ENCODE peak calls at places on chromosome X, in seven cellular contexts. U is IMR-90, X is H9, T is mesenchymal stem cell, V is mesendoderm, P is trophoblast cell, K is H1. W is an unnamed sample.

GRCh38 chrX:96820935-96821334 is 62.8 kb upstream of the RPA4 start:
- DNase-seq in X (no peak), T (no peak), V (no peak), U (no peak), P (no peak), K (no peak), W (no peak)

GRCh38 chrX:42131856-42132255 is 208.5 kb upstream of the CASK start:
- DNase-seq in U (no peak), V (no peak), K (no peak), X (no peak), P (no peak), T (no peak), W (no peak)

GRCh38 chrX:111041018-111041462 is 55.0 kb upstream of the PAK3 start:
- DNase-seq in V (no peak), T (peak), U (peak), P (peak), K (no peak), X (no peak), W (no peak)

GRCh38 chrX:16465081-16465876 is 184.7 kb upstream of the S100G start:
- DNase-seq in P (peak), U (peak), V (peak), K (no peak), X (no peak), T (no peak), W (no peak)

GRCh38 chrX:49204017-49204416 is 4.0 kb upstream of the SYP start:
- DNase-seq in K (no peak), T (no peak), V (no peak), U (no peak), X (no peak), P (no peak), W (no peak)

GRCh38 chrX:16826207-16826606 is 39.9 kb downstream of the TXLNG start:
- DNase-seq in T (peak), K (no peak), U (peak), V (peak), P (peak), X (no peak), W (no peak)

GRCh38 chrX:140709421-140709846 is at the start of gene LINC00632:
- DNase-seq in U (no peak), X (no peak), T (peak), K (no peak), P (no peak), V (peak), W (no peak)

GRCh38 chrX:77398341-77398740 is 48.8 kb upstream of the FGF16 start:
- DNase-seq in P (no peak), K (no peak), V (no peak), T (no peak), U (no peak), X (no peak), W (no peak)

GRCh38 chrX:10660171-10660570 is 39.8 kb upstream of the MID1 start:
- DNase-seq in X (peak), P (no peak), T (no peak), V (peak), K (no peak), U (no peak), W (peak)

GRCh38 chrX:10666102-10666501 is 45.7 kb upstream of the MID1 start:
- DNase-seq in V (no peak), P (no peak), U (no peak), K (no peak), T (no peak), X (no peak), W (no peak)

DNA sequence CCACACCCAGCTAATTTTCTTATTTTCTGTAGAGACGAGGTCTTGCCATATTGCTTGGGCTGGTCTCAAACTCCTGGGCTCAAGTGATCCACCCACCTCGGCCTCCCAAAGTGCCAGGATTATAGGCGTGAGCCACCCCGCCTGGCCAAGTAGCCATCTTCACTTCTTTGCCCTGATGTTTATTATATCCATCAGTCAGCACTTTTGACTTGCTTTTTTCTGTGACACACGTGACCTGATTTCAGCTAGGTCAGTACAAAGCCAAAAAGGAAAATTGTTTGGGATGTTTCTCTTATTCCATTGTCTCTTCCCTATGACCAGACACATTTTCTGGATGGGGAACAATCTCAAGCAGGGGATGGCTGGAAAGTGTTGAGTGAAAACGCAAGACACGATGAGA is 45.3 kb upstream of the MID1 start:
- DNase-seq in U (no peak), P (no peak), V (no peak), T (no peak), X (no peak), K (no peak), W (no peak)
- H4K8ac ChIP-seq in U (no peak), P (no peak), V (no peak), T (no peak), X (no peak), K (no peak), W (no peak)

GRCh38 chrX:47321386-47321785 is 49.0 kb upstream of the ZNF157 start:
- DNase-seq in U (peak), X (peak), T (peak), V (peak), K (peak), P (peak), W (peak)
- H4K8ac ChIP-seq in U (peak), X (peak), T (peak), V (no peak), K (peak), P (peak), W (no peak)

DNA sequence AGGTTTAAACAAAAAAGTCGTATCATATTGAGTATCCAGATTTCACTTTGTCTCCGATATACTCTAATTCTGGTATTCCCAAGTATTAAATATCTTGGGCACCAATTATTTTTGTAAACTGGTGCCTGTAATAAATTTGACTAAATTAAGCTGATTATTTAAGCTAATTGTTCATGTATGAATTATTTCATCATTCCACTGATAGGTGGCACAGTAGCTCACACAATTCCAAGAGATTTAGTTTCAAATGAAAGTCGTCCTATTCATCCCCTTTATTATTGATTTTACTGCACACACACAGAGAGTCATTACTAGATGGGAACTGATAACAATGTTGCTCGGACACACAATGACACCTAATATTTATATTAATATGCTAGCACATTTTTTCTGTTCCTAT is 432.4 kb downstream of the DMD start:
- DNase-seq in P (no peak), V (no peak), T (no peak), U (no peak), X (no peak), K (no peak), W (no peak)
- H4K8ac ChIP-seq in P (no peak), V (no peak), T (no peak), U (no peak), X (no peak), K (no peak), W (no peak)

GRCh38 chrX:7100022-7100421 is 47.5 kb upstream of the STS start:
- DNase-seq in V (peak), P (no peak), K (no peak), T (no peak), U (no peak), X (peak), W (no peak)
- H4K8ac ChIP-seq in V (no peak), P (no peak), K (no peak), T (no peak), U (no peak), X (no peak), W (no peak)

DNA sequence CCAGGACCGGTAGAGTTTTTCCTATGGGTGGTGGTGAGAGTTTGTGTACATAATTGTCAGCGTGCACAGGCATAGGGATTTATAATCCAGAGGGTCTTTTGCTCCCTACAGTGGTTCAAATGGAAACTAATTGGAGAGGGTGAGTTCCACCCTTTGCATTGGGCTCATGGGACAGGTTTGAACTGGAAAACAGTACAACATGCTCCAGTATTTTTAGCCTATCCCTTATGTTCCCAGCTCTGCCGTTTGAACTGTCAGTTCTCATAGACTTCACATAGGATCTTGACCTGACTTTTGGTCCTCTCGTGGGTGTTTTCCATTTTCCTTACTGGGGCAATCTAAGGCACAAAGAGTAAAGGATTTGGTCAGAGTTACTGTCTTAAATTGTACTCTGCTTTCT is 31.8 kb downstream of the FHL1 start:
- DNase-seq in U (no peak), P (no peak), V (no peak), K (no peak), T (no peak), X (no peak), W (no peak)
- H4K8ac ChIP-seq in U (no peak), P (no peak), V (no peak), K (no peak), T (no peak), X (no peak), W (no peak)

DNA sequence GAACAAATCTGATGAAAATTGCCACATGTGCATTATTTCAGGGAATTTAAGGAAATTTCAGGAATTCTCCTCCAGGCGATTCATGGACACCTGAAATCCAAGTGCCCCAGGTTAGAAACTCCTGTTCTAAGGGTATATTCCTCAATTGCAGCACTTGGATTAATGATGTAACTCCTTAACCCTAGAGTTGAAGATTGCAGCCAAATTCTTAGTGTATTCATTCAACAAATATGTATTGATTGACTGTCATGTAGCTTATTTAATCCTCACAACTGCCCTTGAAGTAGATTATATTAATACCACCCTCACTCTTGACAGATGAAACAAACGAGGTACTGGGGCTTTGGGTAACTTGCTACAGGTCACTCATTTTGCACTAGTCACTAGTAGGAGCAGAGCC is 11.3 kb downstream of the CETN2 start:
- DNase-seq in P (no peak), T (no peak), X (no peak), K (no peak), V (no peak), U (peak), W (no peak)
- H4K8ac ChIP-seq in P (no peak), T (no peak), X (no peak), K (no peak), V (no peak), U (no peak), W (no peak)

DNA sequence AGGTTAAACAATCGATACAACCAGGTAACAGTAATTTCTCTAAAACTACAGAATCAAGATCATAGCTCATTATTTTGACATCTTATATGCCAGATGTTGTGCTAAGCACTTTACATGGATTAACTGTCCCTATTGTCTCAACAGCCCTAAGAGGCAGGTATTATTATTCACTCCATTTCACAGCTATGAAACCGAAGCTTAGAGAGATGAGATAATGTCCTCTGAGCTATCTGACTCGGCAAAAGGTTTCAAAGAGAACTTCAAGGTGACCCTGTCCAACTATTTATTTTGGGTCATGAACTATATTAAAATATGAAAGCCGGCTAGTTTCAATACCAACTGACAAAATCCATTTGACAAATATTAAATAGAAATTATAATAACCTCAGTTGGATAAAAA is 10.3 kb downstream of the SLC25A5 start:
- DNase-seq in P (no peak), U (no peak), T (no peak), X (no peak), K (no peak), V (no peak), W (no peak)
- H4K8ac ChIP-seq in P (no peak), U (no peak), T (no peak), X (no peak), K (no peak), V (no peak), W (no peak)

GRCh38 chrX:91137881-91138280 is 296.8 kb upstream of the PABPC5 start:
- DNase-seq in K (no peak), U (no peak), P (no peak), V (no peak), T (no peak), X (no peak), W (no peak)
- H4K8ac ChIP-seq in K (no peak), U (no peak), P (no peak), V (no peak), T (no peak), X (no peak), W (no peak)

GRCh38 chrX:133986008-133986683 is 752 bp upstream of the GPC3 start:
- DNase-seq in U (no peak), V (no peak), K (peak), X (no peak), T (no peak), P (no peak), W (no peak)

GRCh38 chrX:133983243-133983973 is 2.0 kb downstream of the GPC3 start:
- DNase-seq in P (no peak), U (no peak), T (no peak), X (no peak), K (no peak), V (no peak), W (no peak)

GRCh38 chrX:133983974-133984578 is 1.3 kb downstream of the GPC3 start:
- DNase-seq in X (peak), T (no peak), V (peak), P (no peak), U (no peak), K (peak), W (no peak)

GRCh38 chrX:133985164-133986007 is at the start of gene GPC3:
- DNase-seq in V (peak), X (peak), T (peak), U (peak), P (peak), K (peak), W (no peak)

DNA sequence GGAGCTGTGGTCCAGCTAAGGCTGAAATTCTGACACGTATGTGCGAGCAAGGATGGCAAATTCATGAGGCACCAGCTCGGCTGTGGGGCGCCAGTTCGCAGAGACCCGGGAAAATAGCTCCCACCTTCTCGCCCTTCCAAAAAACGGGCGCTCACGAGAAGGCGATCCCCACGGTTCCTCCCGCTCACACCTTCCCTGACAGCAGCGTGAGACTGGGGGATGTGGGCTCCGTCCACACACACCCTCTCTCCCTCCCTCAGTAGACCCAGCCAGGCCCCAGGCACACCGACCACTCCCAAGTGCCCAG is 584 bp downstream of the GPC3 start:
- DNase-seq in V (no peak), T (no peak), U (no peak), K (no peak), P (no peak), X (peak), W (no peak)
- H4K8ac ChIP-seq in V (no peak), T (no peak), U (no peak), K (peak), P (no peak), X (no peak), W (no peak)

GRCh38 chrX:130887392-130887791 is 15.6 kb downstream of the ENOX2 start:
- DNase-seq in X (no peak), U (no peak), V (no peak), P (no peak), T (no peak), K (no peak), W (no peak)
- H4K8ac ChIP-seq in X (no peak), U (no peak), V (no peak), P (no peak), T (no peak), K (no peak), W (no peak)